ENCODE peak calls at places on chromosome 17, in four cellular contexts. P, D, Z and H are unnamed samples.

GRCh38 chr17:79091373-79091670 is 16.7 kb downstream of the ENGASE start:
- DNase-seq in P (no peak), D (no peak), Z (no peak), H (no peak)

GRCh38 chr17:27540300-27541105 is 84.3 kb downstream of the KSR1 start:
- DNase-seq in P (peak), D (no peak), Z (no peak), H (no peak)

GRCh38 chr17:58269557-58270291 is 11.0 kb downstream of the MPO start:
- DNase-seq in P (no peak), D (no peak), Z (no peak), H (no peak)

GRCh38 chr17:79670537-79671386 is 59.9 kb upstream of the RBFOX3 start:
- DNase-seq in P (no peak), D (no peak), Z (no peak), H (peak)

GRCh38 chr17:75694536-75694935 is 26.7 kb upstream of the ITGB4 start:
- DNase-seq in P (no peak), D (no peak), Z (no peak), H (no peak)

GRCh38 chr17:50349241-50349595 is 3.3 kb downstream of the XYLT2 start:
- DNase-seq in P (no peak), D (no peak), Z (no peak), H (no peak)

GRCh38 chr17:82960419-82961271 is 118.8 kb upstream of the METRNL start:
- DNase-seq in P (no peak), D (no peak), Z (no peak), H (no peak)

GRCh38 chr17:28570716-28571254 is 539 bp downstream of the PIGS start:
- DNase-seq in P (no peak), D (peak), Z (peak), H (peak)

GRCh38 chr17:1568950-1569810 is 6.6 kb upstream of the PITPNA start:
- DNase-seq in P (no peak), D (no peak), Z (no peak), H (no peak)

GRCh38 chr17:72392056-72393010 is 271.5 kb downstream of the SOX9 start:
- DNase-seq in P (no peak), D (no peak), Z (no peak), H (no peak)

GRCh38 chr17:32783602-32784001 is 93.3 kb downstream of the MYO1D start:
- DNase-seq in P (no peak), D (no peak), Z (peak), H (peak)

GRCh38 chr17:45241315-45242011 is 19.8 kb downstream of the FMNL1 start:
- DNase-seq in P (no peak), D (no peak), Z (peak), H (peak)

GRCh38 chr17:27520571-27521185 is 64.4 kb downstream of the KSR1 start:
- DNase-seq in P (no peak), D (peak), Z (no peak), H (no peak)

GRCh38 chr17:59600169-59600568 is 19.5 kb upstream of the CLTC start:
- DNase-seq in P (no peak), D (no peak), Z (no peak), H (no peak)

GRCh38 chr17:41740506-41740905 is 6.1 kb upstream of the HAP1 start:
- DNase-seq in P (no peak), D (no peak), Z (no peak), H (no peak)

GRCh38 chr17:7383742-7384488 is 3.0 kb downstream of the TNK1 start:
- DNase-seq in P (no peak), D (peak), Z (peak), H (peak)

GRCh38 chr17:65039349-65039988 is 17.1 kb downstream of the GNA13 start:
- DNase-seq in P (no peak), D (no peak), Z (no peak), H (no peak)

GRCh38 chr17:76720211-76720610 is 6.2 kb downstream of the JMJD6 start:
- DNase-seq in P (no peak), D (no peak), Z (no peak), H (no peak)

GRCh38 chr17:81025756-81026155 is 9.2 kb upstream of the BAIAP2 start:
- DNase-seq in P (no peak), D (no peak), Z (no peak), H (no peak)

GRCh38 chr17:40730974-40731373 is 24.2 kb downstream of the KRT25 start:
- DNase-seq in P (no peak), D (no peak), Z (no peak), H (no peak)

GRCh38 chr17:50909765-50910661 is 43.9 kb upstream of the TOB1 start:
- DNase-seq in P (no peak), D (no peak), Z (no peak), H (peak)

GRCh38 chr17:20263595-20263994 is 203.7 kb downstream of the LGALS9B start:
- DNase-seq in P (peak), D (no peak), Z (peak), H (no peak)

GRCh38 chr17:83196973-83197880 is 117.8 kb downstream of the METRNL start:
- DNase-seq in P (peak), D (no peak), Z (no peak), H (no peak)

GRCh38 chr17:79003661-79004411 is 5.7 kb downstream of the CANT1 start:
- DNase-seq in P (no peak), D (no peak), Z (peak), H (no peak)

GRCh38 chr17:8885968-8886674 is 18.6 kb upstream of the PIK3R6 start:
- DNase-seq in P (no peak), D (no peak), Z (peak), H (no peak)

GRCh38 chr17:14311979-14312378 is 11.1 kb downstream of the HS3ST3B1 start:
- DNase-seq in P (no peak), D (no peak), Z (no peak), H (no peak)

GRCh38 chr17:17242246-17242645 is 5.3 kb upstream of the FLCN start:
- DNase-seq in P (no peak), D (no peak), Z (no peak), H (no peak)

GRCh38 chr17:34275881-34276280 is 5.9 kb downstream of the CCL7 start:
- DNase-seq in P (peak), D (no peak), Z (no peak), H (no peak)

GRCh38 chr17:20184191-20184590 is 175.0 kb downstream of the SPECC1 start:
- DNase-seq in P (no peak), D (no peak), Z (peak), H (no peak)